ENCODE peak calls at places on chromosome 13, in four cellular contexts. H is tibial artery; X is keratinocyte; P is stimulated activated CD4-positive, alpha-beta T cell treated with anti-CD3 and anti-CD28 coated beads, Interleukin-1b, Interleukin-23, amount 100 ng/mL, for 24 hours. B is an unnamed sample.

GRCh38 chr13:46106839-46107371 is 2.1 kb upstream of the CPB2 start:
- DNase-seq in H (no peak), X (no peak), P (no peak), B (no peak)

GRCh38 chr13:106484755-106485193 is 50.7 kb downstream of the EFNB2 start:
- DNase-seq in H (peak), X (no peak), P (no peak), B (no peak)

GRCh38 chr13:52868190-52868589 is 19.8 kb upstream of the PCDH8 start:
- DNase-seq in H (no peak), X (no peak), P (no peak), B (no peak)

GRCh38 chr13:27927444-27928352 is 7.9 kb downstream of the PDX1 start:
- DNase-seq in H (no peak), X (no peak), P (no peak), B (no peak)

GRCh38 chr13:31625115-31625514 is 114.2 kb upstream of the RXFP2 start:
- DNase-seq in H (no peak), X (no peak), P (no peak), B (no peak)

GRCh38 chr13:52127783-52128702 is 830 bp downstream of the NEK5 start:
- DNase-seq in H (peak), X (no peak), P (no peak), B (peak)

GRCh38 chr13:21071015-21071414 is 9.6 kb upstream of the LATS2 start:
- DNase-seq in H (no peak), X (no peak), P (no peak), B (no peak)

GRCh38 chr13:37510441-37510840 is 88.1 kb downstream of the POSTN start:
- DNase-seq in H (no peak), X (no peak), P (no peak), B (no peak)

GRCh38 chr13:46896346-46897138 is at the start of gene HTR2A:
- DNase-seq in H (peak), X (no peak), P (no peak), B (peak)

GRCh38 chr13:28237944-28238343 is 99.6 kb downstream of the PAN3 start:
- DNase-seq in H (no peak), X (no peak), P (no peak), B (no peak)

GRCh38 chr13:95677564-95678386 is 836 bp downstream of the DNAJC3 start:
- DNase-seq in H (no peak), X (no peak), P (no peak), B (no peak)

GRCh38 chr13:44378277-44378676 is 4.7 kb downstream of the SERP2 start:
- DNase-seq in H (no peak), X (no peak), P (no peak), B (no peak)

GRCh38 chr13:43273362-43273761 is 250.0 kb downstream of the DNAJC15 start:
- DNase-seq in H (no peak), X (no peak), P (no peak), B (no peak)

GRCh38 chr13:52925775-52926285 is 77.4 kb upstream of the PCDH8 start:
- DNase-seq in H (no peak), X (peak), P (no peak), B (no peak)

GRCh38 chr13:77720988-77721387 is 23.5 kb downstream of the SLAIN1 start:
- DNase-seq in H (no peak), X (no peak), P (no peak), B (no peak)

GRCh38 chr13:92044351-92044750 is 645.9 kb downstream of the GPC5 start:
- DNase-seq in H (no peak), X (no peak), P (no peak), B (no peak)

GRCh38 chr13:48066310-48066989 is 28.5 kb downstream of the MED4 start:
- DNase-seq in H (no peak), X (peak), P (no peak), B (no peak)

GRCh38 chr13:36858285-36858684 is 39.3 kb downstream of the RFXAP start:
- DNase-seq in H (no peak), X (no peak), P (no peak), B (no peak)

GRCh38 chr13:98988277-98988676 is 10.4 kb upstream of the DOCK9 start:
- DNase-seq in H (no peak), X (no peak), P (no peak), B (no peak)

GRCh38 chr13:70170689-70171088 is 62.4 kb upstream of the KLHL1 start:
- DNase-seq in H (no peak), X (no peak), P (no peak), B (no peak)

GRCh38 chr13:74061939-74062595 is 72.1 kb downstream of the KLF12 start:
- DNase-seq in H (no peak), X (no peak), P (no peak), B (no peak)

GRCh38 chr13:113093580-113094409 is 11.8 kb upstream of the F7 start:
- DNase-seq in H (no peak), X (no peak), P (no peak), B (no peak)

GRCh38 chr13:21929400-21929799 is 258.5 kb downstream of the FGF9 start:
- DNase-seq in H (no peak), X (no peak), P (no peak), B (no peak)